ENCODE peak calls at places on chromosomes 3 and 15, in eight cellular contexts. X is fibroblast of the aortic adventitia; F is AG10803; U is activated CD8-positive, alpha-beta T cell treated with anti-CD3 and anti-CD28 coated beads for 36 hours; Q is endothelial cell; K is stromal cell of bone marrow; H is GM19239; J is endothelial cell of umbilical vein. C is an unnamed sample.

GRCh38 chr3:47652142-47652541 is 73.5 kb upstream of the CSPG5 start:
- DNase-seq in X (no peak), F (no peak), U (no peak), Q (no peak), K (no peak), H (no peak), J (no peak), C (no peak)

GRCh38 chr3:141644931-141645330 is 93.2 kb upstream of the RNF7 start:
- DNase-seq in X (peak), F (peak), U (peak), Q (peak), K (no peak), H (peak), J (peak), C (peak)

GRCh38 chr3:154970796-154971195 is 109.3 kb upstream of the MME start:
- DNase-seq in X (peak), F (peak), U (no peak), Q (no peak), K (peak), H (no peak), J (no peak), C (no peak)

GRCh38 chr3:156553705-156554356 is 1.1 kb downstream of the SSR3 start:
- DNase-seq in X (peak), F (peak), U (no peak), Q (no peak), K (peak), H (no peak), J (peak), C (no peak)

GRCh38 chr3:140177943-140178342 is 243.0 kb downstream of the CLSTN2 start:
- DNase-seq in X (no peak), F (no peak), U (no peak), Q (no peak), K (no peak), H (no peak), J (no peak), C (no peak)

GRCh38 chr15:68674975-68675374 is 96.2 kb downstream of the CORO2B start:
- DNase-seq in X (no peak), F (no peak), U (no peak), Q (peak), K (no peak), H (no peak), J (peak), C (no peak)

GRCh38 chr3:107963581-107963980 is 127.2 kb downstream of the CD47 start:
- DNase-seq in X (peak), F (no peak), U (no peak), Q (no peak), K (no peak), H (no peak), J (no peak), C (no peak)

GRCh38 chr15:92599394-92599970 is 56.1 kb downstream of the FAM174B start:
- DNase-seq in X (peak), F (peak), U (peak), Q (no peak), K (peak), H (no peak), J (no peak), C (no peak)

GRCh38 chr15:45763170-45763869 is 128.5 kb downstream of the SQOR start:
- DNase-seq in X (no peak), F (no peak), U (no peak), Q (no peak), K (no peak), H (no peak), J (no peak), C (no peak)

GRCh38 chr3:11553436-11554235 is 90.1 kb downstream of the VGLL4 start:
- DNase-seq in X (peak), F (no peak), U (no peak), Q (no peak), K (no peak), H (no peak), J (peak), C (peak)

GRCh38 chr15:60548101-60548500 is 69.2 kb upstream of the ICE2 start:
- DNase-seq in X (no peak), F (no peak), U (peak), Q (no peak), K (no peak), H (no peak), J (no peak), C (no peak)

GRCh38 chr15:45667002-45667401 is 32.2 kb downstream of the SQOR start:
- DNase-seq in X (no peak), F (no peak), U (no peak), Q (no peak), K (no peak), H (no peak), J (no peak), C (no peak)

GRCh38 chr15:44682211-44682610 is 18.7 kb upstream of the SPG11 start:
- DNase-seq in X (no peak), F (no peak), U (no peak), Q (no peak), K (no peak), H (no peak), J (no peak), C (no peak)

GRCh38 chr3:107082527-107082926 is 294.7 kb upstream of the CCDC54 start:
- DNase-seq in X (peak), F (no peak), U (no peak), Q (no peak), K (no peak), H (no peak), J (no peak), C (no peak)

GRCh38 chr3:11482024-11482423 is 161.7 kb downstream of the VGLL4 start:
- DNase-seq in X (peak), F (no peak), U (no peak), Q (no peak), K (no peak), H (no peak), J (peak), C (no peak)

GRCh38 chr15:32774022-32774421 is 56.2 kb downstream of the GREM1 start:
- DNase-seq in X (peak), F (peak), U (no peak), Q (no peak), K (peak), H (no peak), J (no peak), C (no peak)

GRCh38 chr3:151568095-151568685 is 107.3 kb upstream of the IGSF10 start:
- DNase-seq in X (peak), F (peak), U (no peak), Q (no peak), K (peak), H (no peak), J (no peak), C (no peak)

GRCh38 chr3:133943639-133944131 is 48.0 kb upstream of the RAB6B start:
- DNase-seq in X (peak), F (peak), U (no peak), Q (no peak), K (peak), H (no peak), J (peak), C (no peak)